ENCODE peak calls at places on chromosomes 1 and 21, in nine cellular contexts. E, R, B, D, A, M, I, Q and S are unnamed samples.

GRCh38 chr21:37870229-37870628 is 46.0 kb downstream of the KCNJ6 start:
- DNase-seq in B (no peak), R (no peak), M (no peak), I (no peak), E (no peak), A (no peak), Q (no peak), D (no peak), S (no peak)

GRCh38 chr1:31374511-31375196 is 1.8 kb upstream of the FABP3 start:
- DNase-seq in R (no peak), M (peak; percentile 35), E (peak; percentile 76), A (no peak), B (no peak), I (peak; percentile 78), D (no peak), Q (no peak), S (no peak)

GRCh38 chr1:3712573-3713535 is 39.4 kb upstream of the CCDC27 start:
- DNase-seq in D (no peak), R (no peak), E (no peak), A (no peak), Q (no peak), I (no peak), M (no peak), B (no peak), S (no peak)

GRCh38 chr1:43565600-43566360 is 35.1 kb downstream of the PTPRF start:
- DNase-seq in A (no peak), D (no peak), B (no peak), M (no peak), I (peak; percentile 79), Q (peak; percentile 83), R (peak; percentile 84), E (peak; percentile 54), S (no peak)

GRCh38 chr1:14149431-14149830 is 449.1 kb upstream of the KAZN start:
- DNase-seq in M (no peak), E (no peak), Q (peak; percentile 58), A (no peak), I (no peak), R (peak; percentile 40), D (no peak), B (no peak), S (no peak)

GRCh38 chr21:43903451-43904091 is 38.5 kb downstream of the AGPAT3 start:
- DNase-seq in I (no peak), M (no peak), E (no peak), A (no peak), Q (no peak), B (no peak), R (no peak), D (no peak), S (no peak)

GRCh38 chr1:117620440-117620839 is 14.6 kb downstream of the TENT5C start:
- DNase-seq in R (no peak), B (no peak), M (no peak), A (no peak), E (no peak), I (no peak), D (no peak), Q (no peak), S (no peak)

GRCh38 chr1:55212349-55213028 is 2.7 kb downstream of the USP24 start:
- DNase-seq in A (no peak), R (peak; percentile 40), I (no peak), E (no peak), Q (no peak), M (peak; percentile 30), D (no peak), B (no peak), S (no peak)

GRCh38 chr1:175580351-175580750 is 163.0 kb downstream of the TNR start:
- DNase-seq in A (no peak), M (no peak), B (no peak), R (no peak), Q (no peak), I (no peak), E (no peak), D (no peak), S (no peak)

GRCh38 chr1:179142889-179143299 is 61.0 kb downstream of the TOR3A start:
- DNase-seq in D (no peak), Q (peak; percentile 67), R (no peak), I (no peak), E (no peak), M (no peak), B (no peak), A (no peak), S (no peak)

GRCh38 chr1:53067886-53068285 is 5.9 kb downstream of the PODN start:
- DNase-seq in A (no peak), R (no peak), E (no peak), B (no peak), I (no peak), Q (no peak), D (no peak), M (no peak), S (no peak)

GRCh38 chr1:165862448-165862847 is 35.0 kb downstream of the UCK2 start:
- DNase-seq in A (no peak), I (no peak), B (no peak), E (no peak), Q (no peak), D (no peak), M (no peak), R (no peak), S (no peak)

GRCh38 chr1:87706779-87707228 is 378.1 kb downstream of the LMO4 start:
- DNase-seq in A (no peak), D (no peak), Q (no peak), B (no peak), R (no peak), I (no peak), E (no peak), M (no peak), S (no peak)

GRCh38 chr1:43137445-43138052 is 34.5 kb downstream of the EBNA1BP2 start:
- DNase-seq in I (no peak), E (no peak), B (no peak), R (no peak), D (no peak), M (no peak), Q (no peak), A (no peak), S (no peak)

GRCh38 chr1:201401700-201402099 is 2.6 kb upstream of the LAD1 start:
- DNase-seq in Q (no peak), R (no peak), D (no peak), I (no peak), A (no peak), M (no peak), E (no peak), B (no peak), S (no peak)

GRCh38 chr1:155185783-155186265 is 12.2 kb downstream of the TRIM46 start:
- DNase-seq in D (no peak), E (no peak), Q (no peak), M (no peak), I (no peak), B (no peak), R (no peak), A (no peak), S (no peak)

GRCh38 chr1:8293141-8293540 is 24.8 kb upstream of the SLC45A1 start:
- DNase-seq in I (no peak), M (peak; percentile 96), A (no peak), D (no peak), B (no peak), Q (no peak), E (peak; percentile 53), R (no peak), S (no peak)

GRCh38 chr1:88768187-88768586 is 84.1 kb downstream of the PKN2 start:
- DNase-seq in M (no peak), Q (peak; percentile 28), B (no peak), I (no peak), D (no peak), A (no peak), E (no peak), R (peak; percentile 32), S (no peak)
- H3K36me3 ChIP-seq in M (peaks cover 14% of the 10 kb centered on the region), Q (no peaks in the 10 kb centered on the region), B (peaks cover 10% of the 10 kb centered on the region), I (no peaks in the 10 kb centered on the region), D (peaks cover 35% of the 10 kb centered on the region), A (peaks cover 64% of the 10 kb centered on the region), E (no peaks in the 10 kb centered on the region), R (no peaks in the 10 kb centered on the region), S (no peaks in the 10 kb centered on the region)

GRCh38 chr1:198929961-198930599 is 291.2 kb downstream of the PTPRC start:
- DNase-seq in E (no peak), M (no peak), D (no peak), A (no peak), Q (no peak), I (no peak), B (no peak), R (peak; percentile 17), S (no peak)
- H3K4me3 ChIP-seq in E (no peak overlapping the region), M (no peak overlapping the region), D (peak overlapping the region; percentile 87), A (no peak overlapping the region), Q (no peak overlapping the region), I (no peak overlapping the region), B (no peak overlapping the region), R (no peak overlapping the region), S (no peak overlapping the region)

GRCh38 chr21:44929799-44930542 is 9.3 kb upstream of the ITGB2 start:
- DNase-seq in B (no peak), E (no peak), A (no peak), M (no peak), R (no peak), Q (no peak), D (no peak), I (no peak), S (peak; percentile 64)
- H3K27me3 ChIP-seq in B (peaks cover 13% of the 10 kb centered on the region), E (peaks cover 16% of the 10 kb centered on the region), A (peaks cover 16% of the 10 kb centered on the region), M (peaks cover 4% of the 10 kb centered on the region), R (peaks cover 95% of the 10 kb centered on the region), Q (peaks cover 26% of the 10 kb centered on the region), D (no peaks in the 10 kb centered on the region), I (peaks cover 7% of the 10 kb centered on the region), S (no peaks in the 10 kb centered on the region)

DNA sequence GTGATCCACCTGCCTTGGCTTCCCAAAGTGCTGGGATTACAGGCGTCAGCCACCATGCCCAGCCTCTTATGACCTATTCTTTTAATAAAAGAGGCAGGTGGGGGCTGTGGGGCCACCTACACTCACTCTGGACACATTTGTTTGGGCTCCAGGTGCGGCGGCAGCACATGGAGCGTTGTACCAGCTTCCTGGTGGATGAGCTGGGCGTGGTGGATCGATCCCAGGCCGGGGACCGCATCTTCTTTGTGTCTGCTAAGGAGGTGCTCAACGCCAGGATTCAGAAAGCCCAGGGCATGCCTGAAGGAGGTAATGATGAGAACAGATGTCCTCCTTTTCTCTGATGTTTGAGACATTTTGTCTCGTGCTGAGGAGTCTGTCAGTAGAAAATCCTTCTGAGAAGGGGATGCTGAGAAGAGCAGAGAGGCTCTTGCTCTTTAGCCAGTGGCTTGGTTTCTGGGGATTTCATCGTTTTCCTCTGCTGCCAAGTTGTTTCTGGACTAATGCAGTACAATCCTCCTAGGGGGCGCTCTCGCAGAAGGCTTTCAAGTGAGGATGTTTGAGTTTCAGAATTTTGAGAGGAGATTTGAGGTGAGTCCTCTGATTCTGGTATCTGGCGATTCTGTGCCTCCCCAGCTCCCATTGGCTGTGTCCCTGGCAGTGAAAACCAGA is 17.9 kb upstream of the MIIP start:
- DNase-seq in D (no peak), B (no peak), Q (peak; percentile 91), M (no peak), E (no peak), I (no peak), A (no peak), R (peak; percentile 89), S (no peak)
- H3K36me3 ChIP-seq in D (peaks cover 82% of the 10 kb centered on the region), B (peaks cover 98% of the 10 kb centered on the region), Q (peaks cover 27% of the 10 kb centered on the region), M (peaks cover 39% of the 10 kb centered on the region), E (no peaks in the 10 kb centered on the region), I (no peaks in the 10 kb centered on the region), A (peaks cover 100% of the 10 kb centered on the region), R (peaks cover 64% of the 10 kb centered on the region), S (peaks cover 29% of the 10 kb centered on the region)